ENCODE peak calls at places on chromosomes 12 and 14, in four cellular contexts. One of them, this sample, is unnamed.

GRCh38 chr12:109014984-109015765 is 5.7 kb downstream of the SVOP start:
- DNase-seq in HepG2: no peak
- DNase-seq in GM12878: no peak
- DNase-seq in H1: no peak
- DNase-seq in this sample: no peak

GRCh38 chr14:60686865-60687264 is 37.3 kb downstream of the SIX4 start:
- DNase-seq in H1: no peak
- DNase-seq in HepG2: peak
- DNase-seq in GM12878: no peak
- DNase-seq in this sample: no peak

GRCh38 chr14:100531591-100532121 is 55.6 kb downstream of the BEGAIN start:
- DNase-seq in H1: no peak
- DNase-seq in GM12878: no peak
- DNase-seq in HepG2: no peak
- DNase-seq in this sample: peak

GRCh38 chr12:27396416-27396815 is 50.1 kb upstream of the SMCO2 start:
- DNase-seq in HepG2: no peak
- DNase-seq in H1: no peak
- DNase-seq in GM12878: no peak
- DNase-seq in this sample: no peak

GRCh38 chr12:46342562-46343033 is 30.0 kb downstream of the SLC38A2 start:
- DNase-seq in HepG2: peak
- DNase-seq in GM12878: no peak
- DNase-seq in H1: peak
- DNase-seq in this sample: no peak

GRCh38 chr12:22477894-22478287 is 66.5 kb downstream of the C2CD5 start:
- DNase-seq in GM12878: no peak
- DNase-seq in HepG2: no peak
- DNase-seq in H1: no peak
- DNase-seq in this sample: no peak

GRCh38 chr12:105336411-105336810 is 5.9 kb downstream of the C12orf75 start:
- DNase-seq in H1: no peak
- DNase-seq in HepG2: no peak
- DNase-seq in GM12878: no peak
- DNase-seq in this sample: no peak

GRCh38 chr12:96907681-96908163 is 665 bp downstream of the NEDD1 start:
- DNase-seq in HepG2: peak
- DNase-seq in H1: peak
- DNase-seq in GM12878: no peak
- DNase-seq in this sample: peak

GRCh38 chr12:57233357-57234232 is 4.1 kb downstream of the SHMT2 start:
- DNase-seq in H1: no peak
- DNase-seq in GM12878: no peak
- DNase-seq in HepG2: no peak
- DNase-seq in this sample: no peak

GRCh38 chr14:65219353-65219752 is 117.0 kb upstream of the MAX start:
- DNase-seq in H1: no peak
- DNase-seq in HepG2: no peak
- DNase-seq in GM12878: no peak
- DNase-seq in this sample: no peak

GRCh38 chr12:94457331-94457730 is 2.3 kb downstream of the CEP83 start:
- DNase-seq in H1: no peak
- DNase-seq in GM12878: no peak
- DNase-seq in HepG2: no peak
- DNase-seq in this sample: no peak

GRCh38 chr12:75979181-75979580 is 52.4 kb downstream of the PHLDA1 start:
- DNase-seq in H1: no peak
- DNase-seq in GM12878: no peak
- DNase-seq in HepG2: no peak
- DNase-seq in this sample: no peak

GRCh38 chr12:116141110-116141832 is 136.2 kb downstream of the MED13L start:
- DNase-seq in HepG2: no peak
- DNase-seq in H1: no peak
- DNase-seq in GM12878: no peak
- DNase-seq in this sample: peak

DNA sequence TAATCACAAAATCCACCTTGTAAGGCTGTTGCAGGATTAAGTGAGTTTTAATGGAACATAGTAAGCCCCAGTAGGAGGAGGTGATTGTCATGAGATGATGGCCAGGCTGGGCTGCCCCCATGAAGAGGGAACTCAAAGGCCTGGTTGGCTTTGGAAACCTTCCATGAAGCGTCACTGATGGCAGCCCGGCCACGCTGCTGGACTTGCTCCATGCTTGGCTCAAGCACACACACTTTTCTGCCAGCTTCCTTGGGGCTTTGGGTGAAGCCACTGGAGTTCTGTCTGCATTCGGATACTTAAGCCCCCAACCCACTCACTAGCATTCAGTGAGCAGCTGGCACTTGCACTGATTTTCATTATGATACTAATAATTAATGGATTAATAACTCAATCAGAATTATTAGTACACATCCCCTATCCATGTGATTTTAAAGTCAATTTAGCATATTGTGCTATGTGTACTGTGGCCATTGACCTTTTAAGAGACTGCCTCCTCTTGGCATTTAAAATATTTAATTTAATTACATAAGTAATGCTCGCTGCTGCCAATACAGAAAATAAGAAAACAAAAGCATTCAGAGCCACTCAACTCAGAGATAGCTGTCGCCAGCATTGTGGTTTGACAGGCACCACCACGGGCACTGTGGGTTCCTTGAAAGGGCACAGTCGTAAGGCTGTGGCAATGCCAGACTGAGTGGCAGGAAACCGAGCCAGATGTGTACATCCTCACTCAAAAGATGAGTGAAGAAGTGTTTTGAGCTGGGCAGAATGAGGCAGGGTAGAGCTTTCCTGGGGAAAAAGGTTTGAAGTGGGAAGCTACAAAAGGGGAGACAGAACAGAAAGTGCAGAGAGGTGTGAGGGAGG is 15.9 kb downstream of the KRT85 start:
- DNase-seq in GM12878: no peak
- DNase-seq in H1: no peak
- DNase-seq in HepG2: no peak
- DNase-seq in this sample: no peak
- TF ChIP-seq TCF12 in GM12878: no peak
- TF ChIP-seq TCF12 in H1: no peak
- TF ChIP-seq TCF12 in HepG2: no peak
- TF ChIP-seq TCF12 in this sample: no peak

GRCh38 chr12:53976823-53977595 is 2.3 kb upstream of the HOTAIR start:
- DNase-seq in HepG2: no peak
- DNase-seq in GM12878: no peak
- DNase-seq in H1: no peak
- DNase-seq in this sample: no peak

GRCh38 chr12:53975816-53976152 is 1.0 kb upstream of the HOTAIR start:
- DNase-seq in H1: no peak
- DNase-seq in GM12878: no peak
- DNase-seq in HepG2: no peak
- DNase-seq in this sample: no peak

GRCh38 chr12:53978477-53979356 is 4.0 kb upstream of the HOTAIR start:
- DNase-seq in HepG2: peak
- DNase-seq in GM12878: no peak
- DNase-seq in H1: no peak
- DNase-seq in this sample: no peak

GRCh38 chr12:53976172-53976822 is 1.5 kb upstream of the HOTAIR start:
- DNase-seq in GM12878: no peak
- DNase-seq in H1: no peak
- DNase-seq in HepG2: no peak
- DNase-seq in this sample: no peak

GRCh38 chr12:53977596-53978464 is 3.1 kb upstream of the HOTAIR start:
- DNase-seq in HepG2: no peak
- DNase-seq in GM12878: no peak
- DNase-seq in H1: no peak
- DNase-seq in this sample: no peak
- H3K4me3 ChIP-seq in HepG2: peak
- H3K4me3 ChIP-seq in GM12878: no peak
- H3K4me3 ChIP-seq in H1: no peak
- H3K4me3 ChIP-seq in this sample: no peak

GRCh38 chr14:35158491-35158890 is 36.1 kb downstream of the PRORP start:
- DNase-seq in GM12878: no peak
- DNase-seq in HepG2: no peak
- DNase-seq in H1: no peak
- DNase-seq in this sample: no peak

GRCh38 chr14:35163384-35163783 is 41.0 kb downstream of the PRORP start:
- DNase-seq in GM12878: no peak
- DNase-seq in HepG2: no peak
- DNase-seq in H1: no peak
- DNase-seq in this sample: no peak

GRCh38 chr14:35158951-35159653 is 36.8 kb downstream of the PRORP start:
- DNase-seq in HepG2: peak
- DNase-seq in H1: no peak
- DNase-seq in GM12878: no peak
- DNase-seq in this sample: no peak

GRCh38 chr14:35159742-35160409 is 37.5 kb downstream of the PRORP start:
- DNase-seq in H1: no peak
- DNase-seq in GM12878: no peak
- DNase-seq in HepG2: peak
- DNase-seq in this sample: no peak

GRCh38 chr14:35161231-35161630 is 38.9 kb downstream of the PRORP start:
- DNase-seq in H1: no peak
- DNase-seq in GM12878: no peak
- DNase-seq in HepG2: no peak
- DNase-seq in this sample: no peak
- TF ChIP-seq TCF12 in H1: no peak
- TF ChIP-seq TCF12 in GM12878: no peak
- TF ChIP-seq TCF12 in HepG2: no peak
- TF ChIP-seq TCF12 in this sample: no peak

GRCh38 chr12:48002179-48002601 is 2.1 kb downstream of the COL2A1 start:
- DNase-seq in H1: peak
- DNase-seq in HepG2: no peak
- DNase-seq in GM12878: no peak
- DNase-seq in this sample: peak

GRCh38 chr12:48004039-48004940 is at the start of gene COL2A1:
- DNase-seq in GM12878: no peak
- DNase-seq in H1: peak
- DNase-seq in HepG2: no peak
- DNase-seq in this sample: peak

GRCh38 chr12:48004941-48005749 is 869 bp upstream of the COL2A1 start:
- DNase-seq in HepG2: no peak
- DNase-seq in GM12878: no peak
- DNase-seq in H1: no peak
- DNase-seq in this sample: no peak

GRCh38 chr12:48002773-48003218 is 1.5 kb downstream of the COL2A1 start:
- DNase-seq in GM12878: no peak
- DNase-seq in HepG2: no peak
- DNase-seq in H1: peak
- DNase-seq in this sample: peak

GRCh38 chr12:48003226-48004038 is 844 bp downstream of the COL2A1 start:
- DNase-seq in GM12878: no peak
- DNase-seq in H1: no peak
- DNase-seq in HepG2: no peak
- DNase-seq in this sample: no peak
- H3K4me3 ChIP-seq in GM12878: no peak
- H3K4me3 ChIP-seq in H1: peak
- H3K4me3 ChIP-seq in HepG2: peak
- H3K4me3 ChIP-seq in this sample: peak

GRCh38 chr12:6229823-6230222 is 29.6 kb downstream of the CD9 start:
- DNase-seq in GM12878: no peak
- DNase-seq in H1: no peak
- DNase-seq in HepG2: peak
- DNase-seq in this sample: no peak
- TF ChIP-seq TCF12 in GM12878: no peak
- TF ChIP-seq TCF12 in H1: no peak
- TF ChIP-seq TCF12 in HepG2: no peak
- TF ChIP-seq TCF12 in this sample: no peak